ENCODE peak calls at places on chromosome 10, in four cellular contexts. E is AG10803, M is RKO, B is aorta. V is an unnamed sample.

GRCh38 chr10:7329219-7329618 is 81.6 kb downstream of the SFMBT2 start:
- DNase-seq in E (no peak), M (no peak), B (no peak), V (no peak)

GRCh38 chr10:100993986-100994708 is 5.5 kb upstream of the LZTS2 start:
- DNase-seq in E (peak), M (peak), B (peak), V (peak)

GRCh38 chr10:3071405-3072198 is 4.3 kb downstream of the PFKP start:
- DNase-seq in E (peak), M (peak), B (no peak), V (peak)

GRCh38 chr10:92130622-92131270 is 160.1 kb downstream of the CPEB3 start:
- DNase-seq in E (no peak), M (no peak), B (no peak), V (no peak)

GRCh38 chr10:85548038-85548437 is 818.6 kb downstream of the GRID1 start:
- DNase-seq in E (peak), M (peak), B (no peak), V (no peak)

GRCh38 chr10:18554479-18554878 is 96.9 kb downstream of the NSUN6 start:
- DNase-seq in E (peak), M (no peak), B (no peak), V (no peak)

GRCh38 chr10:80504158-80504811 is 33.4 kb upstream of the SH2D4B start:
- DNase-seq in E (no peak), M (no peak), B (no peak), V (no peak)

GRCh38 chr10:119862524-119862923 is 10.1 kb downstream of the MCMBP start:
- DNase-seq in E (no peak), M (no peak), B (no peak), V (no peak)

GRCh38 chr10:121088524-121088923 is 237.4 kb downstream of the WDR11 start:
- DNase-seq in E (no peak), M (peak), B (no peak), V (no peak)

GRCh38 chr10:52256832-52257691 is 57.0 kb upstream of the DKK1 start:
- DNase-seq in E (no peak), M (no peak), B (no peak), V (no peak)

GRCh38 chr10:100934084-100934659 is 21.4 kb downstream of the SLF2 start:
- DNase-seq in E (no peak), M (peak), B (no peak), V (no peak)

GRCh38 chr10:131149111-131149510 is 162.4 kb downstream of the TCERG1L start:
- DNase-seq in E (no peak), M (no peak), B (no peak), V (no peak)

GRCh38 chr10:96579133-96579532 is 7.7 kb downstream of the TM9SF3 start:
- DNase-seq in E (no peak), M (no peak), B (no peak), V (no peak)

GRCh38 chr10:33706191-33706590 is 371.7 kb upstream of the NRP1 start:
- DNase-seq in E (peak), M (no peak), B (peak), V (peak)

GRCh38 chr10:29212597-29212996 is 76.3 kb upstream of the LYZL1 start:
- DNase-seq in E (no peak), M (no peak), B (no peak), V (no peak)

GRCh38 chr10:48246501-48246900 is 28.0 kb downstream of the FRMPD2 start:
- DNase-seq in E (no peak), M (no peak), B (no peak), V (no peak)